ENCODE peak calls at places on chromosome 14, in five cellular contexts. B is neuronal stem cell, Q is mesenchymal stem cell, Z is endothelial cell of umbilical vein, R is HepG2. U is an unnamed sample.

GRCh38 chr14:96126783-96127271 is 77.8 kb upstream of the BDKRB2 start:
- DNase-seq in R (no peak), Z (no peak), B (no peak), Q (peak; percentile 81), U (no peak)

GRCh38 chr14:103391048-103391447 is 5.8 kb downstream of the MARK3 start:
- DNase-seq in Z (peak; percentile 80), Q (peak; percentile 82), R (peak; percentile 44), B (no peak), U (peak; percentile 84)

GRCh38 chr14:79496701-79497100 is 714.6 kb downstream of the DIO2 start:
- DNase-seq in Z (no peak), R (no peak), B (no peak), Q (no peak), U (no peak)

GRCh38 chr14:58129208-58129607 is 22.8 kb downstream of the ARMH4 start:
- DNase-seq in Z (no peak), Q (no peak), B (no peak), R (no peak), U (no peak)

GRCh38 chr14:89813485-89814080 is 140.9 kb downstream of the EFCAB11 start:
- DNase-seq in Q (peak; percentile 79), R (no peak), Z (no peak), B (no peak), U (peak; percentile 88)

GRCh38 chr14:31286456-31287293 is 79.1 kb upstream of the HECTD1 start:
- DNase-seq in R (peak; percentile 83), Z (no peak), B (no peak), Q (no peak), U (no peak)

GRCh38 chr14:101823511-101824120 is 62.1 kb downstream of the PPP2R5C start:
- DNase-seq in Z (peak; percentile 29), B (no peak), Q (peak; percentile 70), R (no peak), U (no peak)

GRCh38 chr14:82565825-82566224 is 1032.2 kb upstream of the SEL1L start:
- DNase-seq in B (no peak), Z (no peak), Q (no peak), R (no peak), U (no peak)

GRCh38 chr14:99604766-99605298 is 825 bp upstream of the CCDC85C start:
- DNase-seq in Q (peak; percentile 61), R (no peak), B (no peak), Z (peak; percentile 52), U (peak; percentile 75)

GRCh38 chr14:41799817-41800216 is 193.1 kb downstream of the LRFN5 start:
- DNase-seq in R (no peak), B (no peak), Z (no peak), Q (no peak), U (no peak)

GRCh38 chr14:101591121-101591520 is 29.8 kb downstream of the DIO3 start:
- DNase-seq in R (no peak), Z (no peak), Q (no peak), B (no peak), U (no peak)

GRCh38 chr14:51636109-51636508 is 15.6 kb upstream of the FRMD6 start:
- DNase-seq in R (no peak), Z (no peak), B (no peak), Q (no peak), U (no peak)

GRCh38 chr14:51871846-51872245 is 11.4 kb downstream of the GNG2 start:
- DNase-seq in R (no peak), Z (no peak), Q (no peak), B (no peak), U (no peak)

GRCh38 chr14:86510503-86510902 is 980.6 kb downstream of the FLRT2 start:
- DNase-seq in R (no peak), Q (peak; percentile 17), Z (no peak), B (no peak), U (no peak)

DNA sequence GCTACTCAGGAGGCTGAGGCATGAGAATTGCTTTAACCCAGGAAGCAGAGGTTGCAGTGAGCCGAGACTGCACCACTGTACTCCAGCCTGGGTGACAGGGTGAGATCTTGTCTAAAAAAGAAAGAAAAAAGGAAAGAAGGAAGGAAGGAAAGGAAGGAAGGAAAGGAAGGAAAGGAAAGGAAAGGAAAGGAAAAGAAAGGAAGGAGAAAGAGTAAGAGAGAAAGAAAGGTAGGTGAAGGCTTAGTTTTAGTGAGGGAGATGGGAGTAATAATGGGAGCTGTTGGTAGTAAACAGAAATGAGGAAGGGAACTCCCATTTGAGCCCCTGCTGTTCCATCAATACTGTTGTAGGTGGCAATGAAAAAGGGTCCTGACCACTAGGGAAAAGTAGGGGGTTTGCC is 28.8 kb downstream of the SLC24A4 start:
- DNase-seq in R (no peak), B (no peak), Z (no peak), Q (no peak), U (no peak)
- H3K27me3 ChIP-seq in R (peaks cover 67% of the 10 kb centered on the region), B (no peaks in the 10 kb centered on the region), Z (no peaks in the 10 kb centered on the region), Q (peaks cover 46% of the 10 kb centered on the region), U (peaks cover 17% of the 10 kb centered on the region)

GRCh38 chr14:104845033-104845666 is 19.9 kb upstream of the CEP170B start:
- DNase-seq in R (no peak), Q (no peak), Z (no peak), B (no peak), U (no peak)
- H3K9ac ChIP-seq in R (no peak overlapping the region), Q (no peak overlapping the region), Z (no peak overlapping the region), B (no peak overlapping the region), U (no peak overlapping the region)

DNA sequence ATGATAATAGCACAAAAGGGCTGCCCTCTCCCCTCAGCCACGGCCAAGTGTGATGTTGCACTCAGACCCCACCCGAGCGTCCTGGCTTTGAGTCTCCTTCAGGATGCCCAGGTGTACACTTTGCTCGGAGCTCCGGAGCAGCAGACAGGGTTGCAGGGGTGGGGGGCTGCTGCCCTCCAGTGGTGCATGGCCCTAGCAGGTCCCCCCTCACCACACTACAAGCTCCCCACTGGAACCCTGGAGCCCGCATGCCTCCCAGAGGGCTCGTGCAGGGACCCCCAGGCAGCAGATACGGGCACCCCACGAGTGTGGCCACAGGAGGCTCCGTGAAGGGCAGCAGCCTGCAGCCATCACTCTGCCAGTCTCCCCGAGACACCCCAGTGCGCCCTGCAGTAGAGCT is 69.9 kb upstream of the C14orf180 start:
- DNase-seq in Z (no peak), R (no peak), Q (no peak), B (no peak), U (no peak)
- H3K27me3 ChIP-seq in Z (no peaks in the 10 kb centered on the region), R (peaks cover 8% of the 10 kb centered on the region), Q (peaks cover 4% of the 10 kb centered on the region), B (no peaks in the 10 kb centered on the region), U (peaks cover 14% of the 10 kb centered on the region)

DNA sequence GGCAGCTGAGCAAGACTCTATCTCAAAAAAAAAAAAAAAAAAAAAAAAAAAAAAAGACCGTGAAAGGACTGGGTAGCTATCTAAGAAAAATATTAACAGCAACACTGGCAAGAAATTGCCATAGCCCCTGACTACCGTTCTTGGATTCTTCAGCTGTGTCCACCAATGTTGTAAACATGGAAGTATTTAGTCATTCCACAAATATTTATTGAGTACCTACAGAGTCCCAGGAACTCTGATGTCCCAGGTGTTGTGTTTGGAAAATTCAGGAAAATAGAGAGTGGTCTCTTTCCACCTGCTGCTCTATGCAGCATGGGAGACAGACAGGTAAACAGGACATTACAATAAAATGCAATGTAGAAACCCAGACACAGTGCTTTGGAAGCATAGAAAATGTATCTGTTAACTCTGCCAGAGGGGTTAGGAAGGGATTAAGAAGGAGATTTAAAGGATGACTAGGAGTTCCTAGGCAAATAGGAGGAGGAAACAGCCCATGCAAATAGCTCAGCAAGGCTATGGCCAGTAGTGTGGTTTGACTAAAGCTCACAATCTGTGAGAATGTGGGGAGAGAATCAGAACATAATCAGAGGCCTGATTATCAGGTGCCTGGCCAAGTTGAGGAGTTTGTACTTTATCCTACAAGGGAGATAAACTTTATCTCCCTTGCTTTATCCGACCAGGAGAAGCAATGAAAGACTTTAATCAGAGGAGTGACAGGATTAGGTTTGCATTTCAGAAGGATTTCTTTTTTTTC is 2.1 kb upstream of the DLST start:
- DNase-seq in R (peak; percentile 30), Z (no peak), B (no peak), Q (peak; percentile 23), U (no peak)
- H3K9ac ChIP-seq in R (no peak overlapping the region), Z (no peak overlapping the region), B (no peak overlapping the region), Q (no peak overlapping the region), U (no peak overlapping the region)

GRCh38 chr14:54213531-54213930 is 183.3 kb upstream of the CDKN3 start:
- DNase-seq in B (no peak), R (no peak), Q (no peak), Z (no peak), U (no peak)
- H3K27me3 ChIP-seq in B (no peaks in the 10 kb centered on the region), R (no peaks in the 10 kb centered on the region), Q (no peaks in the 10 kb centered on the region), Z (no peaks in the 10 kb centered on the region), U (no peaks in the 10 kb centered on the region)

U was measured in adipocyte.